ENCODE peak calls at places on chromosome 5, in five cellular contexts. X is mucosa of gallbladder, T is NCI-H460, Y is HT1080, B is RPMI8226. J is an unnamed sample.
A peak's percentile ranks its signal among the peaks of the same experiment; 100 is the strongest.

GRCh38 chr5:124665035-124665434 is 81.4 kb downstream of the ZNF608 start:
- DNase-seq in X (no peak), T (no peak), Y (no peak), B (no peak), J (no peak)

GRCh38 chr5:57209316-57210040 is 35.6 kb downstream of the GPBP1 start:
- DNase-seq in X (no peak), T (no peak), Y (no peak), B (no peak), J (no peak)

GRCh38 chr5:14305045-14305444 is 161.9 kb downstream of the TRIO start:
- DNase-seq in X (peak; percentile 13), T (peak; percentile 56), Y (peak; percentile 97), B (no peak), J (peak; percentile 93)

GRCh38 chr5:122844916-122845252 is 529 bp upstream of the SNX24 start:
- DNase-seq in X (no peak), T (no peak), Y (no peak), B (no peak), J (no peak)

GRCh38 chr5:60597570-60597969 is 102.4 kb downstream of the DEPDC1B start:
- DNase-seq in X (no peak), T (no peak), Y (no peak), B (peak; percentile 85), J (no peak)

GRCh38 chr5:133514456-133514855 is 97.9 kb downstream of the FSTL4 start:
- DNase-seq in X (no peak), T (no peak), Y (no peak), B (no peak), J (no peak)

GRCh38 chr5:32251864-32252458 is 60.8 kb downstream of the MTMR12 start:
- DNase-seq in X (no peak), T (no peak), Y (no peak), B (no peak), J (no peak)

GRCh38 chr5:160199410-160199911 is 29.8 kb upstream of the FABP6 start:
- DNase-seq in X (peak; percentile 64), T (peak; percentile 53), Y (peak; percentile 38), B (peak; percentile 73), J (peak; percentile 38)

GRCh38 chr5:149407331-149408251 is 28.5 kb upstream of the IL17B start:
- DNase-seq in X (no peak), T (no peak), Y (no peak), B (no peak), J (no peak)

GRCh38 chr5:89396262-89396975 is 513.4 kb upstream of the MEF2C start:
- DNase-seq in X (peak; percentile 20), T (no peak), Y (peak; percentile 38), B (peak; percentile 31), J (no peak)

GRCh38 chr5:66337827-66338226 is 193.7 kb downstream of the SREK1 start:
- DNase-seq in X (no peak), T (no peak), Y (no peak), B (no peak), J (no peak)

GRCh38 chr5:58318468-58318867 is 141.4 kb downstream of the PLK2 start:
- DNase-seq in X (no peak), T (no peak), Y (no peak), B (no peak), J (peak; percentile 78)

GRCh38 chr5:51652980-51653379 is 269.7 kb downstream of the ISL1 start:
- DNase-seq in X (no peak), T (no peak), Y (peak; percentile 63), B (no peak), J (no peak)

GRCh38 chr5:127398508-127398907 is 107.9 kb downstream of the MEGF10 start:
- DNase-seq in X (no peak), T (no peak), Y (no peak), B (no peak), J (no peak)

GRCh38 chr5:54654211-54654610 is 136.7 kb downstream of the SNX18 start:
- DNase-seq in X (no peak), T (no peak), Y (no peak), B (no peak), J (no peak)

GRCh38 chr5:141668601-141669265 is 13.3 kb downstream of the ARAP3 start:
- DNase-seq in X (no peak), T (no peak), Y (no peak), B (no peak), J (no peak)

GRCh38 chr5:68375540-68375939 is 160.0 kb downstream of the PIK3R1 start:
- DNase-seq in X (no peak), T (no peak), Y (no peak), B (no peak), J (no peak)

GRCh38 chr5:1246711-1247431 is 21.7 kb downstream of the SLC6A18 start:
- DNase-seq in X (peak; percentile 50), T (peak; percentile 54), Y (no peak), B (peak; percentile 72), J (no peak)

GRCh38 chr5:73950441-73950873 is 324.5 kb downstream of the ARHGEF28 start:
- DNase-seq in X (no peak), T (no peak), Y (peak; percentile 83), B (no peak), J (no peak)

GRCh38 chr5:178368278-178368677 is 135.7 kb upstream of the PHYKPL start:
- DNase-seq in X (no peak), T (no peak), Y (no peak), B (no peak), J (no peak)

GRCh38 chr5:15791274-15791673 is 291.3 kb downstream of the FBXL7 start:
- DNase-seq in X (no peak), T (no peak), Y (no peak), B (peak; percentile 5), J (no peak)

GRCh38 chr5:157540707-157541451 is 34.7 kb downstream of the ADAM19 start:
- DNase-seq in X (no peak), T (no peak), Y (peak; percentile 78), B (peak; percentile 67), J (peak; percentile 70)

GRCh38 chr5:97002983-97003382 is 67.1 kb downstream of the LNPEP start:
- DNase-seq in X (no peak), T (no peak), Y (no peak), B (no peak), J (no peak)